ENCODE peak calls at places on chromosomes 2 and 18, in ten cellular contexts. One of them, this sample, is unnamed.

GRCh38 chr2:98448441-98449145 is 3.9 kb downstream of the INPP4A start:
- DNase-seq in cardiac fibroblast: no peak
- DNase-seq in NCI-H226: no peak
- DNase-seq in EL: no peak
- DNase-seq in CD4-positive, alpha-beta T cell: no peak
- DNase-seq in NCI-H1092: no peak
- DNase-seq in choroid plexus epithelial cell: no peak
- DNase-seq in lower leg skin: no peak
- DNase-seq in progenitor cell of endocrine pancreas: no peak
- DNase-seq in HTR-8/SVneo: no peak
- DNase-seq in this sample: no peak

GRCh38 chr2:221570321-221571107 is 1.6 kb downstream of the EPHA4 start:
- DNase-seq in cardiac fibroblast: peak
- DNase-seq in NCI-H226: no peak
- DNase-seq in EL: peak
- DNase-seq in CD4-positive, alpha-beta T cell: no peak
- DNase-seq in NCI-H1092: no peak
- DNase-seq in choroid plexus epithelial cell: peak
- DNase-seq in lower leg skin: no peak
- DNase-seq in progenitor cell of endocrine pancreas: no peak
- DNase-seq in HTR-8/SVneo: peak
- DNase-seq in this sample: peak

GRCh38 chr2:1653137-1653789 is 91.1 kb downstream of the PXDN start:
- DNase-seq in cardiac fibroblast: peak
- DNase-seq in NCI-H226: peak
- DNase-seq in EL: peak
- DNase-seq in CD4-positive, alpha-beta T cell: no peak
- DNase-seq in NCI-H1092: no peak
- DNase-seq in choroid plexus epithelial cell: peak
- DNase-seq in lower leg skin: peak
- DNase-seq in progenitor cell of endocrine pancreas: no peak
- DNase-seq in HTR-8/SVneo: no peak
- DNase-seq in this sample: peak

GRCh38 chr18:49517483-49517882 is 30.4 kb upstream of the C18orf32 start:
- DNase-seq in cardiac fibroblast: no peak
- DNase-seq in NCI-H226: no peak
- DNase-seq in EL: no peak
- DNase-seq in CD4-positive, alpha-beta T cell: no peak
- DNase-seq in NCI-H1092: no peak
- DNase-seq in choroid plexus epithelial cell: no peak
- DNase-seq in lower leg skin: no peak
- DNase-seq in progenitor cell of endocrine pancreas: no peak
- DNase-seq in HTR-8/SVneo: no peak
- DNase-seq in this sample: no peak

GRCh38 chr2:109527079-109527478 is 86.7 kb downstream of the SEPTIN10 start:
- DNase-seq in cardiac fibroblast: no peak
- DNase-seq in NCI-H226: no peak
- DNase-seq in EL: no peak
- DNase-seq in CD4-positive, alpha-beta T cell: no peak
- DNase-seq in NCI-H1092: no peak
- DNase-seq in choroid plexus epithelial cell: no peak
- DNase-seq in lower leg skin: no peak
- DNase-seq in progenitor cell of endocrine pancreas: no peak
- DNase-seq in HTR-8/SVneo: no peak
- DNase-seq in this sample: no peak

GRCh38 chr2:238077292-238077691 is 16.5 kb downstream of the SCLY start:
- DNase-seq in cardiac fibroblast: no peak
- DNase-seq in NCI-H226: peak
- DNase-seq in EL: no peak
- DNase-seq in CD4-positive, alpha-beta T cell: no peak
- DNase-seq in NCI-H1092: no peak
- DNase-seq in choroid plexus epithelial cell: no peak
- DNase-seq in lower leg skin: no peak
- DNase-seq in progenitor cell of endocrine pancreas: no peak
- DNase-seq in HTR-8/SVneo: no peak
- DNase-seq in this sample: no peak

GRCh38 chr2:34899079-34899478 is 1300.0 kb upstream of the FAM98A start:
- DNase-seq in cardiac fibroblast: no peak
- DNase-seq in NCI-H226: no peak
- DNase-seq in EL: no peak
- DNase-seq in CD4-positive, alpha-beta T cell: no peak
- DNase-seq in NCI-H1092: no peak
- DNase-seq in choroid plexus epithelial cell: no peak
- DNase-seq in lower leg skin: no peak
- DNase-seq in progenitor cell of endocrine pancreas: no peak
- DNase-seq in HTR-8/SVneo: no peak
- DNase-seq in this sample: no peak

GRCh38 chr18:8525692-8526091 is 83.5 kb upstream of the RAB12 start:
- DNase-seq in cardiac fibroblast: no peak
- DNase-seq in NCI-H226: no peak
- DNase-seq in EL: no peak
- DNase-seq in CD4-positive, alpha-beta T cell: no peak
- DNase-seq in NCI-H1092: no peak
- DNase-seq in choroid plexus epithelial cell: no peak
- DNase-seq in lower leg skin: no peak
- DNase-seq in progenitor cell of endocrine pancreas: no peak
- DNase-seq in HTR-8/SVneo: no peak
- DNase-seq in this sample: no peak

GRCh38 chr2:1869987-1870386 is 125.7 kb upstream of the PXDN start:
- DNase-seq in cardiac fibroblast: peak
- DNase-seq in NCI-H226: no peak
- DNase-seq in EL: no peak
- DNase-seq in CD4-positive, alpha-beta T cell: no peak
- DNase-seq in NCI-H1092: no peak
- DNase-seq in choroid plexus epithelial cell: peak
- DNase-seq in lower leg skin: no peak
- DNase-seq in progenitor cell of endocrine pancreas: no peak
- DNase-seq in HTR-8/SVneo: no peak
- DNase-seq in this sample: no peak

GRCh38 chr18:43396266-43396665 is 119.0 kb upstream of the SYT4 start:
- DNase-seq in cardiac fibroblast: peak
- DNase-seq in NCI-H226: no peak
- DNase-seq in EL: no peak
- DNase-seq in CD4-positive, alpha-beta T cell: no peak
- DNase-seq in NCI-H1092: no peak
- DNase-seq in choroid plexus epithelial cell: peak
- DNase-seq in lower leg skin: no peak
- DNase-seq in progenitor cell of endocrine pancreas: no peak
- DNase-seq in HTR-8/SVneo: no peak
- DNase-seq in this sample: peak

GRCh38 chr18:60044290-60045006 is 144.7 kb downstream of the PMAIP1 start:
- DNase-seq in cardiac fibroblast: peak
- DNase-seq in NCI-H226: peak
- DNase-seq in EL: peak
- DNase-seq in CD4-positive, alpha-beta T cell: no peak
- DNase-seq in NCI-H1092: no peak
- DNase-seq in choroid plexus epithelial cell: peak
- DNase-seq in lower leg skin: no peak
- DNase-seq in progenitor cell of endocrine pancreas: no peak
- DNase-seq in HTR-8/SVneo: peak
- DNase-seq in this sample: no peak

GRCh38 chr2:133171396-133172004 is 396.8 kb downstream of the NCKAP5 start:
- DNase-seq in cardiac fibroblast: peak
- DNase-seq in NCI-H226: no peak
- DNase-seq in EL: peak
- DNase-seq in CD4-positive, alpha-beta T cell: no peak
- DNase-seq in NCI-H1092: peak
- DNase-seq in choroid plexus epithelial cell: peak
- DNase-seq in lower leg skin: peak
- DNase-seq in progenitor cell of endocrine pancreas: peak
- DNase-seq in HTR-8/SVneo: peak
- DNase-seq in this sample: no peak

GRCh38 chr2:2750867-2751714 is 420.0 kb upstream of the MYT1L start:
- DNase-seq in cardiac fibroblast: no peak
- DNase-seq in NCI-H226: no peak
- DNase-seq in EL: no peak
- DNase-seq in CD4-positive, alpha-beta T cell: no peak
- DNase-seq in NCI-H1092: no peak
- DNase-seq in choroid plexus epithelial cell: no peak
- DNase-seq in lower leg skin: no peak
- DNase-seq in progenitor cell of endocrine pancreas: no peak
- DNase-seq in HTR-8/SVneo: no peak
- DNase-seq in this sample: no peak

GRCh38 chr2:241702155-241702404 is 241 bp downstream of the ING5 start:
- DNase-seq in cardiac fibroblast: no peak
- DNase-seq in NCI-H226: no peak
- DNase-seq in EL: peak
- DNase-seq in CD4-positive, alpha-beta T cell: peak
- DNase-seq in NCI-H1092: no peak
- DNase-seq in choroid plexus epithelial cell: no peak
- DNase-seq in lower leg skin: no peak
- DNase-seq in progenitor cell of endocrine pancreas: peak
- DNase-seq in HTR-8/SVneo: peak
- DNase-seq in this sample: no peak

GRCh38 chr2:205889073-205889472 is 196.9 kb downstream of the INO80D start:
- DNase-seq in cardiac fibroblast: peak
- DNase-seq in NCI-H226: peak
- DNase-seq in EL: peak
- DNase-seq in CD4-positive, alpha-beta T cell: no peak
- DNase-seq in NCI-H1092: no peak
- DNase-seq in choroid plexus epithelial cell: no peak
- DNase-seq in lower leg skin: peak
- DNase-seq in progenitor cell of endocrine pancreas: no peak
- DNase-seq in HTR-8/SVneo: no peak
- DNase-seq in this sample: no peak

GRCh38 chr2:231198291-231199173 is at the start of gene ARMC9:
- DNase-seq in cardiac fibroblast: peak
- DNase-seq in NCI-H226: peak
- DNase-seq in EL: peak
- DNase-seq in CD4-positive, alpha-beta T cell: peak
- DNase-seq in NCI-H1092: peak
- DNase-seq in choroid plexus epithelial cell: peak
- DNase-seq in lower leg skin: no peak
- DNase-seq in progenitor cell of endocrine pancreas: peak
- DNase-seq in HTR-8/SVneo: peak
- DNase-seq in this sample: peak

GRCh38 chr2:52141076-52141475 is 1109.1 kb upstream of the NRXN1 start:
- DNase-seq in cardiac fibroblast: peak
- DNase-seq in NCI-H226: no peak
- DNase-seq in EL: no peak
- DNase-seq in CD4-positive, alpha-beta T cell: no peak
- DNase-seq in NCI-H1092: no peak
- DNase-seq in choroid plexus epithelial cell: peak
- DNase-seq in lower leg skin: no peak
- DNase-seq in progenitor cell of endocrine pancreas: no peak
- DNase-seq in HTR-8/SVneo: no peak
- DNase-seq in this sample: no peak

GRCh38 chr2:15733867-15734765 is 142.4 kb downstream of the DDX1 start:
- DNase-seq in cardiac fibroblast: peak
- DNase-seq in NCI-H226: peak
- DNase-seq in EL: peak
- DNase-seq in CD4-positive, alpha-beta T cell: no peak
- DNase-seq in NCI-H1092: no peak
- DNase-seq in choroid plexus epithelial cell: peak
- DNase-seq in lower leg skin: no peak
- DNase-seq in progenitor cell of endocrine pancreas: no peak
- DNase-seq in HTR-8/SVneo: peak
- DNase-seq in this sample: no peak

GRCh38 chr18:9029131-9029530 is 73.4 kb upstream of the NDUFV2 start:
- DNase-seq in cardiac fibroblast: peak
- DNase-seq in NCI-H226: no peak
- DNase-seq in EL: no peak
- DNase-seq in CD4-positive, alpha-beta T cell: no peak
- DNase-seq in NCI-H1092: no peak
- DNase-seq in choroid plexus epithelial cell: peak
- DNase-seq in lower leg skin: no peak
- DNase-seq in progenitor cell of endocrine pancreas: no peak
- DNase-seq in HTR-8/SVneo: no peak
- DNase-seq in this sample: no peak

GRCh38 chr2:170465241-170465640 is 249.9 kb upstream of the SP5 start:
- DNase-seq in cardiac fibroblast: peak
- DNase-seq in NCI-H226: peak
- DNase-seq in EL: peak
- DNase-seq in CD4-positive, alpha-beta T cell: no peak
- DNase-seq in NCI-H1092: no peak
- DNase-seq in choroid plexus epithelial cell: peak
- DNase-seq in lower leg skin: no peak
- DNase-seq in progenitor cell of endocrine pancreas: no peak
- DNase-seq in HTR-8/SVneo: no peak
- DNase-seq in this sample: no peak

GRCh38 chr2:78602862-78603261 is 422.6 kb upstream of the REG3G start:
- DNase-seq in cardiac fibroblast: no peak
- DNase-seq in NCI-H226: no peak
- DNase-seq in EL: no peak
- DNase-seq in CD4-positive, alpha-beta T cell: no peak
- DNase-seq in NCI-H1092: no peak
- DNase-seq in choroid plexus epithelial cell: no peak
- DNase-seq in lower leg skin: no peak
- DNase-seq in progenitor cell of endocrine pancreas: no peak
- DNase-seq in HTR-8/SVneo: no peak
- DNase-seq in this sample: no peak

GRCh38 chr18:22186484-22186971 is 17.1 kb downstream of the GATA6 start:
- DNase-seq in cardiac fibroblast: peak
- DNase-seq in NCI-H226: no peak
- DNase-seq in EL: peak
- DNase-seq in CD4-positive, alpha-beta T cell: no peak
- DNase-seq in NCI-H1092: no peak
- DNase-seq in choroid plexus epithelial cell: no peak
- DNase-seq in lower leg skin: no peak
- DNase-seq in progenitor cell of endocrine pancreas: no peak
- DNase-seq in HTR-8/SVneo: no peak
- DNase-seq in this sample: no peak

GRCh38 chr2:100198461-100199230 is 56.3 kb upstream of the AFF3 start:
- DNase-seq in cardiac fibroblast: no peak
- DNase-seq in NCI-H226: no peak
- DNase-seq in EL: peak
- DNase-seq in CD4-positive, alpha-beta T cell: no peak
- DNase-seq in NCI-H1092: no peak
- DNase-seq in choroid plexus epithelial cell: no peak
- DNase-seq in lower leg skin: no peak
- DNase-seq in progenitor cell of endocrine pancreas: no peak
- DNase-seq in HTR-8/SVneo: no peak
- DNase-seq in this sample: no peak

GRCh38 chr2:201150454-201151020 is 32.4 kb upstream of the CASP10 start:
- DNase-seq in cardiac fibroblast: no peak
- DNase-seq in NCI-H226: no peak
- DNase-seq in EL: peak
- DNase-seq in CD4-positive, alpha-beta T cell: no peak
- DNase-seq in NCI-H1092: no peak
- DNase-seq in choroid plexus epithelial cell: no peak
- DNase-seq in lower leg skin: no peak
- DNase-seq in progenitor cell of endocrine pancreas: no peak
- DNase-seq in HTR-8/SVneo: no peak
- DNase-seq in this sample: no peak

GRCh38 chr2:62972601-62973000 is 78.0 kb upstream of the OTX1 start:
- DNase-seq in cardiac fibroblast: no peak
- DNase-seq in NCI-H226: no peak
- DNase-seq in EL: no peak
- DNase-seq in CD4-positive, alpha-beta T cell: no peak
- DNase-seq in NCI-H1092: no peak
- DNase-seq in choroid plexus epithelial cell: no peak
- DNase-seq in lower leg skin: no peak
- DNase-seq in progenitor cell of endocrine pancreas: no peak
- DNase-seq in HTR-8/SVneo: no peak
- DNase-seq in this sample: no peak

GRCh38 chr2:31231571-31232287 is 2.2 kb upstream of the EHD3 start:
- DNase-seq in cardiac fibroblast: no peak
- DNase-seq in NCI-H226: no peak
- DNase-seq in EL: no peak
- DNase-seq in CD4-positive, alpha-beta T cell: no peak
- DNase-seq in NCI-H1092: no peak
- DNase-seq in choroid plexus epithelial cell: no peak
- DNase-seq in lower leg skin: no peak
- DNase-seq in progenitor cell of endocrine pancreas: no peak
- DNase-seq in HTR-8/SVneo: no peak
- DNase-seq in this sample: no peak

GRCh38 chr18:49127606-49128190 is 176.9 kb upstream of the SMAD7 start:
- DNase-seq in cardiac fibroblast: no peak
- DNase-seq in NCI-H226: no peak
- DNase-seq in EL: no peak
- DNase-seq in CD4-positive, alpha-beta T cell: no peak
- DNase-seq in NCI-H1092: no peak
- DNase-seq in choroid plexus epithelial cell: no peak
- DNase-seq in lower leg skin: no peak
- DNase-seq in progenitor cell of endocrine pancreas: no peak
- DNase-seq in HTR-8/SVneo: no peak
- DNase-seq in this sample: no peak

GRCh38 chr2:130829020-130829419 is 7.7 kb upstream of the ARHGEF4 start:
- DNase-seq in cardiac fibroblast: peak
- DNase-seq in NCI-H226: peak
- DNase-seq in EL: peak
- DNase-seq in CD4-positive, alpha-beta T cell: no peak
- DNase-seq in NCI-H1092: no peak
- DNase-seq in choroid plexus epithelial cell: peak
- DNase-seq in lower leg skin: no peak
- DNase-seq in progenitor cell of endocrine pancreas: no peak
- DNase-seq in HTR-8/SVneo: peak
- DNase-seq in this sample: no peak